ENCODE peak calls at places on chromosomes 2 and 18, in nine cellular contexts. K is WTC11, J is uterus, C is thoracic aorta, V is lung, W is bronchial epithelial cell, H is mammary epithelial cell, D is MM.1S, N is lower lobe of right lung. R is an unnamed sample.

GRCh38 chr18:68772268-68772667 is 25.6 kb upstream of the CCDC102B start:
- DNase-seq in K (no peak), J (no peak), C (no peak), V (no peak), W (no peak), H (no peak), D (no peak), N (no peak), R (no peak)

GRCh38 chr2:174499365-174499764 is 12.5 kb upstream of the GPR155 start:
- DNase-seq in K (no peak), J (no peak), C (no peak), V (no peak), W (no peak), H (no peak), D (no peak), N (no peak), R (no peak)

GRCh38 chr2:101113441-101114267 is 37.5 kb downstream of the TBC1D8 start:
- DNase-seq in K (peak; percentile 30), J (peak; percentile 41), C (no peak), V (no peak), W (peak; percentile 98), H (peak; percentile 93), D (no peak), N (no peak), R (peak; percentile 82)

GRCh38 chr2:17416891-17417391 is 101.3 kb downstream of the RAD51AP2 start:
- DNase-seq in K (no peak), J (no peak), C (no peak), V (no peak), W (peak; percentile 100), H (peak; percentile 99), D (no peak), N (no peak), R (peak; percentile 87)

GRCh38 chr2:16031848-16032159 is 91.5 kb downstream of the MYCN start:
- DNase-seq in K (no peak), J (no peak), C (no peak), V (peak; percentile 75), W (no peak), H (no peak), D (no peak), N (peak; percentile 73), R (no peak)

GRCh38 chr2:196170681-196171247 is 614 bp downstream of the STK17B start:
- DNase-seq in K (no peak), J (no peak), C (no peak), V (peak; percentile 29), W (peak; percentile 38), H (peak; percentile 61), D (peak; percentile 50), N (peak; percentile 72), R (no peak)

GRCh38 chr2:164597988-164598387 is 23.3 kb downstream of the GRB14 start:
- DNase-seq in K (no peak), J (no peak), C (no peak), V (no peak), W (no peak), H (no peak), D (no peak), N (no peak), R (no peak)

GRCh38 chr18:70290482-70291294 is 1.8 kb downstream of the SOCS6 start:
- DNase-seq in K (no peak), J (no peak), C (no peak), V (no peak), W (no peak), H (no peak), D (no peak), N (no peak), R (no peak)

GRCh38 chr2:63582873-63583272 is 5.4 kb downstream of the WDPCP start:
- DNase-seq in K (no peak), J (no peak), C (no peak), V (no peak), W (no peak), H (no peak), D (no peak), N (no peak), R (no peak)

GRCh38 chr2:60884795-60885194 is 3.4 kb downstream of the REL start:
- DNase-seq in K (no peak), J (no peak), C (no peak), V (no peak), W (peak; percentile 87), H (peak; percentile 63), D (no peak), N (no peak), R (no peak)

GRCh38 chr2:60880633-60880987 is 764 bp upstream of the REL start:
- DNase-seq in K (no peak), J (no peak), C (no peak), V (no peak), W (peak; percentile 30), H (no peak), D (no peak), N (no peak), R (no peak)

GRCh38 chr2:60882971-60883753 is 1.8 kb downstream of the REL start:
- DNase-seq in K (no peak), J (no peak), C (no peak), V (no peak), W (peak; percentile 51), H (peak; percentile 40), D (peak; percentile 65), N (no peak), R (no peak)

GRCh38 chr2:60883896-60884295 is 2.5 kb downstream of the REL start:
- DNase-seq in K (no peak), J (no peak), C (no peak), V (no peak), W (no peak), H (no peak), D (no peak), N (no peak), R (no peak)

DNA sequence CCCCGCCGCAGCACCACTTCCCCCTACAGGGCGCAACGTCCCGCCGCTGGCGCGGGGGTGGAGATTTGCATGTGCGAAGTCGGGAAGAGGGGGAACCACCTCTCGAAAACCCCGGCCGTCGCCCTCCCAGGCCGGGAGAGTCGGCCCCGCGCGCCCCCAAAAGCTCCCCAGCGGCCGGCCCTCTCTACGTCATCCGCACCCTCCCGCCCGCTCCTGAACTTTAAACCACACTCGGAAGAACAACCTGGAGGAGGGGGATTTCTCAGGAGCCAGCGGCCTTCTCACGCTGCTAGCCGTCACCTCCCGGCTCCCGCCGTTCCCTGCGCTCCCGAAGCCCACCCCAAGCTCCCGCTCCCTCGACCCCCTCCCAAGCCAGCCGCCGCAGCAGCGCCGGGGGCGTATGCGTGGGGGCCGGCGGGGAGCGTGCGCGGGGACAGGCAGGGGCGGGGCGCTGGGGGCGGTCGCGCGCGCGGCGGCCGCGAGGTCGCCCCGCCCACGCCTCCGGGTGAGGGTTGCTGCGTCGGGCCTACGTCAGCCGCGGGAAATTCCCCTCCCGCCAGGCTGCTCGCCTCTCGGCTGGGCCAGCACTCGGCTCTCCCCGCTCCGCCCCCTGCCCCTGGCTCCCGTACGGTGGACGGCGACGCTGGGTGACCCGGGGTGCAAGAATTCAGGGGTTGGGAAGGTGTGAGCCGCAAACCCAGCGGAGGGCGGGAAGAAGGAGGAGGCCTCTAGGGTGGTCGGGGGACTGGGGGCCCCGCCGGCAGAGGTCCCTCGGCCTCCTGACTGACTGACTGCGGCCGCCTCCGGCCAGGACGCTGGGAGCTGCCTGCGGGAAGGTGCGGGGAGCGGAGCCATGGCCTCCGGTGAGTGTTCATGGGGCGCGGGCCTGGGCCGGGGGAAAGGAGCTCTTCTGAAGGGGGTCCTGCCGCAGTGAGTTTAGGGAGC is at the start of gene REL:
- DNase-seq in K (peak; percentile 89), J (peak; percentile 90), C (peak; percentile 53), V (peak; percentile 90), W (peak; percentile 79), H (peak; percentile 91), D (peak; percentile 90), N (peak; percentile 96), R (peak; percentile 65)
- TF ChIP-seq CTCF in K (no peak), J (peak; percentile 25), C (peak; percentile 23), V (no peak), W (peak; percentile 42), H (peak; percentile 44), D (peak; percentile 22), N (peak; percentile 24), R (peak; percentile 27)

GRCh38 chr2:81073412-81073811 is 768.9 kb upstream of the LRRTM1 start:
- DNase-seq in K (no peak), J (no peak), C (no peak), V (no peak), W (no peak), H (no peak), D (no peak), N (no peak), R (no peak)
- TF ChIP-seq CTCF in K (no peak), J (no peak), C (no peak), V (no peak), W (no peak), H (no peak), D (no peak), N (no peak), R (no peak)

GRCh38 chr2:70984228-70984575 is 5.8 kb downstream of the ANKRD53 start:
- DNase-seq in K (no peak), J (peak; percentile 5), C (no peak), V (no peak), W (no peak), H (no peak), D (no peak), N (no peak), R (no peak)

GRCh38 chr2:70985283-70985688 is 6.9 kb downstream of the ANKRD53 start:
- DNase-seq in K (no peak), J (peak; percentile 9), C (no peak), V (no peak), W (no peak), H (no peak), D (no peak), N (no peak), R (no peak)

GRCh38 chr2:70985956-70986355 is 7.5 kb downstream of the ANKRD53 start:
- DNase-seq in K (no peak), J (peak; percentile 5), C (no peak), V (no peak), W (no peak), H (no peak), D (no peak), N (no peak), R (no peak)

GRCh38 chr2:70983506-70984227 is 5.2 kb downstream of the ANKRD53 start:
- DNase-seq in K (no peak), J (no peak), C (no peak), V (no peak), W (no peak), H (no peak), D (no peak), N (no peak), R (no peak)

GRCh38 chr2:70984576-70985282 is 6.3 kb downstream of the ANKRD53 start:
- DNase-seq in K (peak; percentile 85), J (peak; percentile 46), C (no peak), V (peak; percentile 64), W (peak; percentile 41), H (peak; percentile 48), D (peak; percentile 68), N (peak; percentile 85), R (no peak)
- TF ChIP-seq CTCF in K (peak; percentile 90), J (peak; percentile 63), C (peak; percentile 66), V (peak; percentile 70), W (peak; percentile 88), H (peak; percentile 66), D (peak; percentile 85), N (peak; percentile 86), R (peak; percentile 85)

DNA sequence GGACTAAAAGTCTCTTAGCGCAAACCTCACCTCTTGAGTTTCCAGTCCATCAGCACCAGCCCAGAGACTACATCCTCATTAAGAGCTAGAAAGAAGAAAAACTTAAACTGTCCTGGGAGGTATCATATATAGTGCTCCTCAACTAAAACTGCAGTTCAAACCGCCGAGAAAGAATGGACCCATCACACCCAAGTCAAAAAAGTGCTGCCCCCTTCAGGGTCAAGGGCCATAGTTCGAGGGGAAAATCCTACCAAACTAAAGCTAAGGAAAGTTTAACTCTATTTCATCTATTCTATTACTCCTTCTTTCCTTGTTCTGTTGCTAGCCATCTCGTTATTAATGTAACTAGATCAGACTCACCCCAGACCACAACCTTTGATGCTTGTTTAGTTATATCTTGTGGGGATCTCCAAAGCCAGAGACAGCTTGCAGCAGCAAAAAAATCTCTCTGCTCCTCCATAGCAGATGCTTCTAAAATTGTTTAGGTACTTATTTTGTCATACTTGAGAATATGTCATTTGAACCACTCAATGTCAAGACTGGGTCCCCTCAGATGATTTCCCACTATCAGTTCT is 134.5 kb upstream of the RMP24 start:
- DNase-seq in K (no peak), J (no peak), C (no peak), V (no peak), W (no peak), H (no peak), D (no peak), N (no peak), R (no peak)
- TF ChIP-seq CTCF in K (no peak), J (no peak), C (no peak), V (no peak), W (no peak), H (no peak), D (no peak), N (no peak), R (no peak)